ENCODE peak calls at places on chromosomes 5 and 9, in four cellular contexts. G is CD4-positive, alpha-beta T cell; B is aorta; W is RWPE1. A is an unnamed sample.
A peak's percentile ranks its signal among the peaks of the same experiment; 100 is the strongest.

GRCh38 chr5:102049517-102049916 is 246.6 kb downstream of the SLCO4C1 start:
- DNase-seq in G (no peak), B (no peak), W (no peak), A (no peak)

GRCh38 chr5:128844354-128844923 is 120.8 kb upstream of the SLC27A6 start:
- DNase-seq in G (no peak), B (no peak), W (peak; percentile 37), A (no peak)

GRCh38 chr5:178455480-178455835 is 134.7 kb downstream of the COL23A1 start:
- DNase-seq in G (no peak), B (no peak), W (no peak), A (no peak)

GRCh38 chr5:88269222-88269771 is 652 bp upstream of the TMEM161B start:
- DNase-seq in G (no peak), B (no peak), W (peak; percentile 50), A (no peak)

GRCh38 chr9:118222375-118222774 is 518.2 kb downstream of the TLR4 start:
- DNase-seq in G (no peak), B (no peak), W (no peak), A (peak; percentile 5)

GRCh38 chr5:39423331-39423751 is 1.4 kb downstream of the DAB2 start:
- DNase-seq in G (no peak), B (peak; percentile 57), W (no peak), A (no peak)

GRCh38 chr9:133946840-133947486 is 45.2 kb downstream of the VAV2 start:
- DNase-seq in G (no peak), B (peak; percentile 16), W (no peak), A (no peak)

GRCh38 chr5:176677209-176677931 is 30.1 kb downstream of the TSPAN17 start:
- DNase-seq in G (no peak), B (no peak), W (no peak), A (no peak)

GRCh38 chr5:107331312-107331711 is 339.4 kb downstream of the EFNA5 start:
- DNase-seq in G (no peak), B (no peak), W (no peak), A (no peak)

GRCh38 chr5:78781611-78782356 is 133.2 kb upstream of the LHFPL2 start:
- DNase-seq in G (no peak), B (no peak), W (no peak), A (no peak)

GRCh38 chr9:34176089-34176488 is 2.8 kb upstream of the UBAP1 start:
- DNase-seq in G (no peak), B (no peak), W (peak; percentile 81), A (no peak)

GRCh38 chr5:133287500-133287899 is 235.7 kb downstream of the HSPA4 start:
- DNase-seq in G (peak; percentile 46), B (no peak), W (no peak), A (no peak)

GRCh38 chr5:120678279-120678678 is 214.2 kb downstream of the PRR16 start:
- DNase-seq in G (no peak), B (no peak), W (no peak), A (no peak)

GRCh38 chr5:87069974-87070608 is 197.6 kb upstream of the RASA1 start:
- DNase-seq in G (no peak), B (peak; percentile 55), W (peak; percentile 55), A (no peak)

GRCh38 chr5:141630570-141631140 is 6.0 kb downstream of the HDAC3 start:
- DNase-seq in G (no peak), B (no peak), W (no peak), A (no peak)

GRCh38 chr9:137973829-137974416 is 96.3 kb downstream of the CACNA1B start:
- DNase-seq in G (no peak), B (no peak), W (no peak), A (no peak)

GRCh38 chr5:133341915-133342710 is 270.2 kb downstream of the FSTL4 start:
- DNase-seq in G (no peak), B (no peak), W (no peak), A (no peak)

GRCh38 chr5:179334017-179334765 is 11.1 kb downstream of the ADAMTS2 start:
- DNase-seq in G (no peak), B (peak; percentile 30), W (no peak), A (no peak)

GRCh38 chr5:44997506-44997905 is 188.8 kb downstream of the MRPS30 start:
- DNase-seq in G (no peak), B (no peak), W (no peak), A (no peak)

GRCh38 chr5:44991693-44992092 is 182.9 kb downstream of the MRPS30 start:
- DNase-seq in G (no peak), B (no peak), W (no peak), A (no peak)

GRCh38 chr5:44993286-44993685 is 184.5 kb downstream of the MRPS30 start:
- DNase-seq in G (no peak), B (no peak), W (no peak), A (no peak)
- H3K27ac ChIP-seq in G (no peak overlapping the region), B (no peak overlapping the region), W (no peak overlapping the region), A (no peak overlapping the region)

GRCh38 chr9:129979346-129979745 is 63.6 kb downstream of the FNBP1 start:
- DNase-seq in G (no peak), B (no peak), W (no peak), A (no peak)

GRCh38 chr9:129981180-129981907 is 61.6 kb downstream of the FNBP1 start:
- DNase-seq in G (no peak), B (peak; percentile 72), W (no peak), A (peak; percentile 39)

GRCh38 chr9:129987047-129987446 is 55.9 kb downstream of the FNBP1 start:
- DNase-seq in G (no peak), B (no peak), W (no peak), A (no peak)

GRCh38 chr9:129987941-129988340 is 55.0 kb downstream of the FNBP1 start:
- DNase-seq in G (no peak), B (no peak), W (no peak), A (no peak)

GRCh38 chr9:129983891-129984290 is 59.1 kb downstream of the FNBP1 start:
- DNase-seq in G (no peak), B (no peak), W (no peak), A (no peak)
- H3K27ac ChIP-seq in G (no peak overlapping the region), B (no peak overlapping the region), W (peak overlapping the region; percentile 18), A (no peak overlapping the region)

DNA sequence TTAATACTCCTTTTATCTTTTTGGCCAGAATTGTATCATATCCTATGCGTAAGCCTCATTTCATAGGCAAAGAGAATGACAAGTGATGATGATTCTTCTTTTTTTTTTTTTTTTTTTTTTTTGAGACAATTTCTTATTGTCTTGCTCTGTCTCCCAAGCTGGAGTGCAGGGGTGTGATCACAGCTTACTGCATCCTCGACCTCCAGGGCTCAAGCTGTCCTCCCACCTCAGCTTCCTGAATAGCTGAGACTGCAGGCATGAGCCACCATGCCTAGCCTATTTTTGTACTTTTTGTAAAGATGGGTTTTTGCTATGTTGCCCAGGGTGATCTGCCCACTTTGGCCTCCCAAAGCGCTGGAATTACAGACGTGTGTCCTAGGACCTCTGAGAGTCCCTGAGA is 41.9 kb upstream of the C5orf24 start:
- DNase-seq in G (no peak), B (no peak), W (no peak), A (no peak)
- H3K27ac ChIP-seq in G (no peak overlapping the region), B (no peak overlapping the region), W (no peak overlapping the region), A (no peak overlapping the region)

GRCh38 chr5:416636-416960 is 26.4 kb upstream of the EXOC3 start:
- DNase-seq in G (no peak), B (no peak), W (no peak), A (no peak)
- H3K27ac ChIP-seq in G (no peak overlapping the region), B (no peak overlapping the region), W (peak overlapping the region; percentile 75), A (no peak overlapping the region)

GRCh38 chr5:80141681-80142080 is 106.5 kb downstream of the THBS4 start:
- DNase-seq in G (no peak), B (no peak), W (no peak), A (no peak)
- H3K27ac ChIP-seq in G (peak overlapping the region; percentile 42), B (no peak overlapping the region), W (peak overlapping the region; percentile 8), A (peak overlapping the region; percentile 77)

DNA sequence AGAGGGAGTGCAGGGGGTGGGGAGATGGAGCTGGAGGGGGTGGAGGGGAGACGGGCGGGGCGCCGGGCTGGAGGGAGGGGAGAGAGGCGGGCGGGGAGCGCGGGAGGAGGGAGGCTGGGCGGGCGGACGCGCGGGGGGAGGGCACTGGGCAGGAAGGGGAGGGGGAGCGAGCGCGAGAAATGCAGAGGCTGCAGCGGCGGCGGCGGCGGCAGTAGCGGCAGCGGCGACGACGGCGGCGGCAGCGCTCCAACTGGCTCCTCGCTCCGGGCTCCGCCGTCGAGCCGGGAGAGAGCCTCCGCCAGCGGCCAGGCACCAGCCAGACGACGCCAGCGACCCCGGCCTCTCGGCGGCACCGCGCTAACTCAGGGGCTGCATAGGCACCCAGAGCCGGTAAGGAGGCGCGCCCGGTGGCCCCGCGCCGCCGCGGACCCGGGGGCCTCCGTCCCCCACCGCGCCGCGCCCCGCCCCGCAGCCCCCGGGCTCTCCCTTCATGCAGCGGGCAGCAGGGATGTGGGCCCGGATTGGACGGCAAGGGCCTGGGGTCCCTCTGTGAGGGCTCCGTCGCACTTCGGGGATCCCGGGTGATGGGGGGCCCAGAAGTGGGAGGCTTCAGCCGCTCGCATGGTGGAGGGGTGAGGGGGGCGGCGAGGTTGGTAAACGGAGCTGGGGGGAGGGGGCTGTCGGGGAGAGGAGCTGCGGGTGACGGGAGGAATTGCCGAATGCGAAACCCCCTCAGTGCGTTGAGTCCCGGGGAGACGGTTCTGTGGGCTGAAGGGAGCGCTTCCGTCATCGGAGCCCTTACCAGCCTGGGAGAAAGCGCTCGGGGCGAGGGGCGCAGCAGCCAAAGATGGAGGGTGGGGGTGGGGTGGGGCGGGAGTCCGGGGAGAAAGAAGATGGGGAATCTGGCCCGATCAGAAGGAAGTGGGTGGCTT is at the start of gene BASP1:
- DNase-seq in G (no peak), B (peak; percentile 92), W (peak; percentile 78), A (peak; percentile 33)
- H3K27ac ChIP-seq in G (no peak within 1 kb of the TSS), B (no peak within 1 kb of the TSS), W (peak within 1 kb of the TSS; percentile 80), A (no peak within 1 kb of the TSS)

DNA sequence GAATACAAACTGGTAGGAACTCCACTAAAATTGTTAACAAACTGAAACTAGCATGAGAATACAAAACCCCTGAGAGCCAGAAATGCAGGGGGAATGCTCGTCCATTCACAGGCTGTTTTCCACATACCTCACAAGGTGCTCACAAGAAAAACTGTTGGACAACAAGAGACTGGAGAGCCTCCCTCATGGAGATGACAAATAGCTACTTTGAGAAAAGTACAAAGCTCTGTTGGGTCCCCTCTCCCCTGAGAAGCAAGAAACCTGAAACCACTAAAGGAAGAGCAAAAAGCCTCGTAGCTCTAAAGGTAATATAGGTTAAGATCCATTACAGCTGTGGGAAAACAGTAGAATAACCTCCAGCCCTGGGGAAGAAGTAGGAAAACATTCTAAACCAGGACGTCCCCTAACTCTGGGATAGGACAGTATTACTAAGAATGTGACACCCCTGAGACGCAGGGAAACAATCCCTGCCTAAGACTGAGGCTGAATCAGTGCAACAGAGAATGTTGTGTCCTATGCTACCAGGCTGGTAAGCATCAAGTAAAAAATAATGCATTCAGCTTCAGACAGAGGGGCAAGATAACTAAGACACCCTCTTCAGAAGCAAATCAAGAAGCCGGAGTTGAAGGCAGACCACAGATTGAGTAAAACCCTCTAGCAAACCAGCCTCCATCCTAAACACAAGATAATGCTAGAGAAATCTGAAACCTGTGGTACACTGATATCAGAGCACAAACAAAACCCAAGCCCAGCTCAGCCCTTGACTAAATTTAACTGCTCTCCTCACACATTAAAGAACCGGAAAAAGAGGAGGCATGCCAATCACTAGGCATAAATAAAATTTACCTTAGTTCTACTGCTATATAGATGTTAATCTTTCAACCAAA is 160.2 kb downstream of the SSBP2 start:
- DNase-seq in G (no peak), B (no peak), W (no peak), A (no peak)
- H3K27ac ChIP-seq in G (no peak overlapping the region), B (no peak overlapping the region), W (no peak overlapping the region), A (no peak overlapping the region)

GRCh38 chr5:126852916-126853315 is 76.0 kb downstream of the LMNB1 start:
- DNase-seq in G (peak; percentile 8), B (no peak), W (no peak), A (no peak)
- H3K27ac ChIP-seq in G (peak overlapping the region; percentile 64), B (no peak overlapping the region), W (no peak overlapping the region), A (no peak overlapping the region)